ENCODE peak calls at places on chromosomes 12 and 14, in four cellular contexts. One of them, this sample, is unnamed.

GRCh38 chr12:675562-675961 is 12.3 kb upstream of the NINJ2 start:
- DNase-seq in progenitor cell of endocrine pancreas: no peak
- DNase-seq in heart left ventricle: no peak
- DNase-seq in kidney: no peak
- DNase-seq in this sample: no peak

GRCh38 chr12:10171954-10172353 is at the start of gene OLR1:
- DNase-seq in heart left ventricle: no peak
- DNase-seq in kidney: no peak
- DNase-seq in progenitor cell of endocrine pancreas: no peak
- DNase-seq in this sample: no peak

GRCh38 chr14:93962701-93963601 is 13.4 kb downstream of the ASB2 start:
- DNase-seq in heart left ventricle: no peak
- DNase-seq in kidney: peak
- DNase-seq in progenitor cell of endocrine pancreas: no peak
- DNase-seq in this sample: no peak

GRCh38 chr14:64807588-64807987 is 72.1 kb downstream of the SPTB start:
- DNase-seq in progenitor cell of endocrine pancreas: no peak
- DNase-seq in heart left ventricle: peak
- DNase-seq in kidney: no peak
- DNase-seq in this sample: no peak

GRCh38 chr14:31096255-31096654 is 70.1 kb upstream of the STRN3 start:
- DNase-seq in heart left ventricle: no peak
- DNase-seq in kidney: no peak
- DNase-seq in progenitor cell of endocrine pancreas: no peak
- DNase-seq in this sample: no peak

GRCh38 chr12:30882706-30883105 is 43.8 kb upstream of the TSPAN11 start:
- DNase-seq in progenitor cell of endocrine pancreas: no peak
- DNase-seq in kidney: no peak
- DNase-seq in heart left ventricle: no peak
- DNase-seq in this sample: no peak

GRCh38 chr14:77145975-77146740 is 4.6 kb upstream of the ZDHHC22 start:
- DNase-seq in progenitor cell of endocrine pancreas: no peak
- DNase-seq in heart left ventricle: no peak
- DNase-seq in kidney: no peak
- DNase-seq in this sample: no peak

GRCh38 chr12:95169368-95169767 is 47.9 kb downstream of the FGD6 start:
- DNase-seq in kidney: no peak
- DNase-seq in heart left ventricle: no peak
- DNase-seq in progenitor cell of endocrine pancreas: no peak
- DNase-seq in this sample: no peak

GRCh38 chr14:96146131-96146771 is 58.4 kb upstream of the BDKRB2 start:
- DNase-seq in kidney: peak
- DNase-seq in progenitor cell of endocrine pancreas: no peak
- DNase-seq in heart left ventricle: no peak
- DNase-seq in this sample: peak

GRCh38 chr12:34356233-34356987 is 334.1 kb downstream of the ALG10 start:
- DNase-seq in kidney: no peak
- DNase-seq in heart left ventricle: no peak
- DNase-seq in progenitor cell of endocrine pancreas: no peak
- DNase-seq in this sample: no peak

GRCh38 chr14:55804198-55804553 is 224.2 kb downstream of the KTN1 start:
- DNase-seq in kidney: no peak
- DNase-seq in heart left ventricle: no peak
- DNase-seq in progenitor cell of endocrine pancreas: no peak
- DNase-seq in this sample: no peak

GRCh38 chr12:89227774-89228173 is 124.5 kb downstream of the DUSP6 start:
- DNase-seq in kidney: no peak
- DNase-seq in progenitor cell of endocrine pancreas: no peak
- DNase-seq in heart left ventricle: no peak
- DNase-seq in this sample: no peak

GRCh38 chr12:6222009-6222702 is 22.0 kb downstream of the CD9 start:
- DNase-seq in progenitor cell of endocrine pancreas: no peak
- DNase-seq in heart left ventricle: no peak
- DNase-seq in kidney: no peak
- DNase-seq in this sample: no peak

GRCh38 chr12:22709292-22709691 is 84.3 kb downstream of the ETNK1 start:
- DNase-seq in progenitor cell of endocrine pancreas: no peak
- DNase-seq in kidney: no peak
- DNase-seq in heart left ventricle: no peak
- DNase-seq in this sample: no peak

GRCh38 chr14:86781111-86781510 is 1211.9 kb downstream of the GALC start:
- DNase-seq in heart left ventricle: no peak
- DNase-seq in progenitor cell of endocrine pancreas: no peak
- DNase-seq in kidney: no peak
- DNase-seq in this sample: no peak

GRCh38 chr12:123267991-123268843 is 3.4 kb downstream of the CDK2AP1 start:
- DNase-seq in heart left ventricle: peak
- DNase-seq in kidney: peak
- DNase-seq in progenitor cell of endocrine pancreas: no peak
- DNase-seq in this sample: peak

GRCh38 chr14:68248481-68249255 is 429.1 kb downstream of the RAD51B start:
- DNase-seq in heart left ventricle: peak
- DNase-seq in progenitor cell of endocrine pancreas: no peak
- DNase-seq in kidney: peak
- DNase-seq in this sample: no peak

GRCh38 chr12:98592825-98593322 is 612 bp upstream of the SLC25A3 start:
- DNase-seq in heart left ventricle: no peak
- DNase-seq in progenitor cell of endocrine pancreas: no peak
- DNase-seq in kidney: no peak
- DNase-seq in this sample: no peak

GRCh38 chr12:9347328-9348127 is 139.3 kb upstream of the PZP start:
- DNase-seq in heart left ventricle: no peak
- DNase-seq in progenitor cell of endocrine pancreas: no peak
- DNase-seq in kidney: no peak
- DNase-seq in this sample: no peak

GRCh38 chr12:1635656-1636055 is 6.6 kb downstream of the WNT5B start:
- DNase-seq in kidney: no peak
- DNase-seq in progenitor cell of endocrine pancreas: no peak
- DNase-seq in heart left ventricle: no peak
- DNase-seq in this sample: no peak

GRCh38 chr12:4011597-4011996 is 138.4 kb upstream of the PARP11 start:
- DNase-seq in kidney: peak
- DNase-seq in heart left ventricle: no peak
- DNase-seq in progenitor cell of endocrine pancreas: no peak
- DNase-seq in this sample: no peak

GRCh38 chr12:48681416-48681737 is 661 bp downstream of the KANSL2 start:
- DNase-seq in progenitor cell of endocrine pancreas: no peak
- DNase-seq in heart left ventricle: no peak
- DNase-seq in kidney: no peak
- DNase-seq in this sample: no peak

GRCh38 chr12:112577473-112578334 is 159.0 kb downstream of the PTPN11 start:
- DNase-seq in progenitor cell of endocrine pancreas: no peak
- DNase-seq in kidney: no peak
- DNase-seq in heart left ventricle: no peak
- DNase-seq in this sample: no peak

GRCh38 chr14:89507521-89507920 is 90.5 kb upstream of the FOXN3 start:
- DNase-seq in kidney: no peak
- DNase-seq in heart left ventricle: no peak
- DNase-seq in progenitor cell of endocrine pancreas: no peak
- DNase-seq in this sample: no peak

GRCh38 chr14:32669416-32669815 is 269.3 kb upstream of the NPAS3 start:
- DNase-seq in progenitor cell of endocrine pancreas: no peak
- DNase-seq in kidney: no peak
- DNase-seq in heart left ventricle: no peak
- DNase-seq in this sample: no peak

GRCh38 chr12:125983094-125983783 is 918.0 kb downstream of the AACS start:
- DNase-seq in kidney: no peak
- DNase-seq in progenitor cell of endocrine pancreas: peak
- DNase-seq in heart left ventricle: no peak
- DNase-seq in this sample: no peak

GRCh38 chr14:31930493-31931225 is 146.4 kb upstream of the ARHGAP5 start:
- DNase-seq in heart left ventricle: no peak
- DNase-seq in progenitor cell of endocrine pancreas: no peak
- DNase-seq in kidney: no peak
- DNase-seq in this sample: no peak

GRCh38 chr14:33657478-33657877 is 293.4 kb downstream of the EGLN3 start:
- DNase-seq in progenitor cell of endocrine pancreas: no peak
- DNase-seq in kidney: no peak
- DNase-seq in heart left ventricle: no peak
- DNase-seq in this sample: no peak

GRCh38 chr12:110600254-110600653 is 13.7 kb upstream of the TCTN1 start:
- DNase-seq in kidney: no peak
- DNase-seq in heart left ventricle: no peak
- DNase-seq in progenitor cell of endocrine pancreas: no peak
- DNase-seq in this sample: no peak

GRCh38 chr14:50521912-50522341 is 10.4 kb downstream of the MAP4K5 start:
- DNase-seq in progenitor cell of endocrine pancreas: no peak
- DNase-seq in kidney: no peak
- DNase-seq in heart left ventricle: no peak
- DNase-seq in this sample: no peak

GRCh38 chr14:60642790-60643397 is 6.4 kb downstream of the SIX1 start:
- DNase-seq in progenitor cell of endocrine pancreas: no peak
- DNase-seq in heart left ventricle: no peak
- DNase-seq in kidney: peak
- DNase-seq in this sample: peak

GRCh38 chr14:101235872-101236221 is 325.4 kb upstream of the DIO3 start:
- DNase-seq in progenitor cell of endocrine pancreas: no peak
- DNase-seq in kidney: no peak
- DNase-seq in heart left ventricle: no peak
- DNase-seq in this sample: no peak

DNA sequence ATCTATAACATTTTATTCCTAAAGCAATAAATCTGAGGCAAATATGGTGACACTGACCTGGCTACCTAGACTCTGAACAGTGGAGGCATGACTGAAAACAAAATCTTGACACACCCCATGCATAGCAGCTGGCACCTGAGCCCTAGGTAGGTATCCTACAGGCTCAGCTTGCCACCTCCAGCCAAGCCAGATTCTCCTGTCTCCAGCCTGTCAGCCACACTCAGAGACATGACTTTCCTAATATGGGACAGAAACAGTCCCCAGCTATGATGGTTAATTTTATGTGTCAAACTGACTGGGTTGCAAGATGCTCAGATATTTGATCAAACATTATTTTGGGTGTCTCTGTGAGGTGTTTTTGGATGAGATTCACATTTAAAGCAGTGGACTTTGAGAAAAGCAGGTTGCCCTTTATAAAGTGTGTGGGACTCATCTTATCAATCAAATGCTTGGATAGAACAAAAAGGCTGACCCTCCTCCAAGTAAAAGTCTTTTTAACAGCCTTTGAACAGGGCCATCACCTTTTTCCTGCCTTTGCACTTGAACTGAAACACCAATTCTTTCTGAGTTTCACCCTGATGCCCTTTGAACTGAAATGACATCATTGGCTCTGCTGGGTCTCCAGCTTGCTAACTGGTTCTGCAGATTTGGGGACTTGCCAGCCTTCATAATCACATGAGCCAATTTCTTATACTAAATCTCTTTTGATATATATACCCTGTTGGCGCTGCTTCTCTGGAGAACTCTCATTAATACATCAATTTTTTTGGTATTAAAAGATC is 125.4 kb downstream of the LLPH start:
- DNase-seq in heart left ventricle: peak
- DNase-seq in progenitor cell of endocrine pancreas: no peak
- DNase-seq in kidney: no peak
- DNase-seq in this sample: no peak
- TF ChIP-seq CTCF in heart left ventricle: no peak
- TF ChIP-seq CTCF in progenitor cell of endocrine pancreas: no peak
- TF ChIP-seq CTCF in kidney: no peak
- TF ChIP-seq CTCF in this sample: no peak

GRCh38 chr14:97185186-97185585 is 388.0 kb downstream of the VRK1 start:
- DNase-seq in kidney: no peak
- DNase-seq in progenitor cell of endocrine pancreas: no peak
- DNase-seq in heart left ventricle: no peak
- DNase-seq in this sample: no peak
- TF ChIP-seq CTCF in kidney: peak
- TF ChIP-seq CTCF in progenitor cell of endocrine pancreas: peak
- TF ChIP-seq CTCF in heart left ventricle: peak
- TF ChIP-seq CTCF in this sample: peak

DNA sequence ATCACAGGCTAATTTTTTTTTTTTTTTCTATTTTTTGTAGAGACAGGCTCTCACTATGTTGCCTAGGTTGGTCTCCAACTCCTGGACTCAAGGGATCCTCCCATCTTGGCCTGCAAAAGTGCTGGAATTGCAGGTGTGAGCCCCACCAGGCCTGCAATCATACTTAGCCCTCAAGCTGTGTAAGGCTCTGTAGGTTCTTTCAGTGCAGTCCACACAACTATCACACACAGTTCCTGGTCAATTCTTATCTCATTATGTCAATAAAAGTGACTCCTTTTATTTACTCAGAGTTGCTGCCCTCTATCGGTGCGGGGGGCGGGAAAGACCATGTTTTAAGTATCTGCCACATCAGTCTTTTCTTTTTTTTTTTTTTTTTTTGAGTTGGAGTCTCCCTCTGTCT is 29.0 kb downstream of the SLC2A3 start:
- DNase-seq in kidney: no peak
- DNase-seq in heart left ventricle: no peak
- DNase-seq in progenitor cell of endocrine pancreas: peak
- DNase-seq in this sample: no peak
- TF ChIP-seq CTCF in kidney: no peak
- TF ChIP-seq CTCF in heart left ventricle: no peak
- TF ChIP-seq CTCF in progenitor cell of endocrine pancreas: peak
- TF ChIP-seq CTCF in this sample: peak

GRCh38 chr14:24861083-24861630 is 188.8 kb downstream of the STXBP6 start:
- DNase-seq in kidney: no peak
- DNase-seq in heart left ventricle: no peak
- DNase-seq in progenitor cell of endocrine pancreas: no peak
- DNase-seq in this sample: no peak

GRCh38 chr14:24858052-24858451 is 191.9 kb downstream of the STXBP6 start:
- DNase-seq in heart left ventricle: no peak
- DNase-seq in progenitor cell of endocrine pancreas: no peak
- DNase-seq in kidney: no peak
- DNase-seq in this sample: no peak

GRCh38 chr14:24857277-24857676 is 192.7 kb downstream of the STXBP6 start:
- DNase-seq in kidney: no peak
- DNase-seq in progenitor cell of endocrine pancreas: no peak
- DNase-seq in heart left ventricle: no peak
- DNase-seq in this sample: no peak

GRCh38 chr14:24858684-24859083 is 191.3 kb downstream of the STXBP6 start:
- DNase-seq in heart left ventricle: no peak
- DNase-seq in kidney: no peak
- DNase-seq in progenitor cell of endocrine pancreas: no peak
- DNase-seq in this sample: no peak

DNA sequence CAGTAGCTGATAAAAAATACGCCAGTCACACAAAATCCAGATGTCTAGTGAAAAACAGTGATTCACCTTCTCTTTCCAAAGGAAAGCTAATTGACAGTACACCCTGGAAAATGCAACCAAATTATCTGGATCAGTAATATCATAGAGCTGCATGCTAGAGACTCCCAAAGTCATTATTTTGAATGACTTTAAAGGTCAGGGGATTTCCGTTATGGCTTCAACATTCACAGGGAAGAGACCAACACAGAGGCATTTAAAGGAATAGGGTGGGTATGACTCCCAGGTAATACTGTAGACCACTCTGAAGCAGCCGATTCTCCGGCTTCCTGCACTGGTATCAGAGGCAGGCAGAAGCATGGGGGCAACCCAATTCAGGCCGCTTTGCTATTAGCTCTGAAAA is 190.4 kb downstream of the STXBP6 start:
- DNase-seq in heart left ventricle: no peak
- DNase-seq in progenitor cell of endocrine pancreas: no peak
- DNase-seq in kidney: no peak
- DNase-seq in this sample: no peak
- TF ChIP-seq CTCF in heart left ventricle: no peak
- TF ChIP-seq CTCF in progenitor cell of endocrine pancreas: no peak
- TF ChIP-seq CTCF in kidney: no peak
- TF ChIP-seq CTCF in this sample: no peak